ENCODE peak calls at places on chromosomes 4 and X, in eight cellular contexts. One of them, this sample, is unnamed.

GRCh38 chr4:132227349-132228165 is 921.5 kb upstream of the PCDH10 start:
- DNase-seq in IMR-90: peak
- DNase-seq in body of pancreas: peak
- DNase-seq in esophagus muscularis mucosa: no peak
- DNase-seq in esophagus squamous epithelium: no peak
- DNase-seq in thyroid gland: peak
- DNase-seq in right lobe of liver: peak
- DNase-seq in uterus: no peak
- DNase-seq in this sample: no peak

GRCh38 chr4:59409647-59410046 is 1790.5 kb upstream of the ADGRL3 start:
- DNase-seq in IMR-90: no peak
- DNase-seq in body of pancreas: no peak
- DNase-seq in esophagus muscularis mucosa: no peak
- DNase-seq in esophagus squamous epithelium: no peak
- DNase-seq in thyroid gland: no peak
- DNase-seq in right lobe of liver: no peak
- DNase-seq in uterus: no peak
- DNase-seq in this sample: no peak

GRCh38 chr4:118396881-118397666 is 44.3 kb upstream of the PRSS12 start:
- DNase-seq in IMR-90: peak
- DNase-seq in body of pancreas: no peak
- DNase-seq in esophagus muscularis mucosa: no peak
- DNase-seq in esophagus squamous epithelium: no peak
- DNase-seq in thyroid gland: no peak
- DNase-seq in right lobe of liver: no peak
- DNase-seq in uterus: no peak
- DNase-seq in this sample: no peak

GRCh38 chr4:23084559-23085248 is 392.0 kb downstream of the GBA3 start:
- DNase-seq in IMR-90: no peak
- DNase-seq in body of pancreas: no peak
- DNase-seq in esophagus muscularis mucosa: no peak
- DNase-seq in esophagus squamous epithelium: no peak
- DNase-seq in thyroid gland: no peak
- DNase-seq in right lobe of liver: no peak
- DNase-seq in uterus: no peak
- DNase-seq in this sample: no peak

GRCh38 chr4:154164931-154165839 is 326.4 kb downstream of the DCHS2 start:
- DNase-seq in IMR-90: peak
- DNase-seq in body of pancreas: no peak
- DNase-seq in esophagus muscularis mucosa: peak
- DNase-seq in esophagus squamous epithelium: no peak
- DNase-seq in thyroid gland: no peak
- DNase-seq in right lobe of liver: no peak
- DNase-seq in uterus: no peak
- DNase-seq in this sample: no peak

GRCh38 chr4:78057135-78057599 is at the start of gene FRAS1:
- DNase-seq in IMR-90: no peak
- DNase-seq in body of pancreas: peak
- DNase-seq in esophagus muscularis mucosa: no peak
- DNase-seq in esophagus squamous epithelium: no peak
- DNase-seq in thyroid gland: peak
- DNase-seq in right lobe of liver: peak
- DNase-seq in uterus: peak
- DNase-seq in this sample: peak

GRCh38 chr4:125938541-125938940 is 623.8 kb downstream of the FAT4 start:
- DNase-seq in IMR-90: no peak
- DNase-seq in body of pancreas: no peak
- DNase-seq in esophagus muscularis mucosa: no peak
- DNase-seq in esophagus squamous epithelium: no peak
- DNase-seq in thyroid gland: no peak
- DNase-seq in right lobe of liver: no peak
- DNase-seq in uterus: no peak
- DNase-seq in this sample: no peak

GRCh38 chr4:149176019-149176418 is 639.6 kb downstream of the IQCM start:
- DNase-seq in IMR-90: no peak
- DNase-seq in body of pancreas: no peak
- DNase-seq in esophagus muscularis mucosa: no peak
- DNase-seq in esophagus squamous epithelium: no peak
- DNase-seq in thyroid gland: peak
- DNase-seq in right lobe of liver: no peak
- DNase-seq in uterus: no peak
- DNase-seq in this sample: no peak

GRCh38 chr4:145808021-145808650 is 128.2 kb downstream of the C4orf51 start:
- DNase-seq in IMR-90: peak
- DNase-seq in body of pancreas: no peak
- DNase-seq in esophagus muscularis mucosa: no peak
- DNase-seq in esophagus squamous epithelium: no peak
- DNase-seq in thyroid gland: no peak
- DNase-seq in right lobe of liver: no peak
- DNase-seq in uterus: peak
- DNase-seq in this sample: no peak

GRCh38 chr4:55733874-55734437 is 85.6 kb upstream of the EXOC1L start:
- DNase-seq in IMR-90: peak
- DNase-seq in body of pancreas: peak
- DNase-seq in esophagus muscularis mucosa: no peak
- DNase-seq in esophagus squamous epithelium: no peak
- DNase-seq in thyroid gland: peak
- DNase-seq in right lobe of liver: no peak
- DNase-seq in uterus: peak
- DNase-seq in this sample: peak

GRCh38 chr4:85778809-85779124 is 303.8 kb downstream of the ARHGAP24 start:
- DNase-seq in IMR-90: peak
- DNase-seq in body of pancreas: peak
- DNase-seq in esophagus muscularis mucosa: no peak
- DNase-seq in esophagus squamous epithelium: no peak
- DNase-seq in thyroid gland: no peak
- DNase-seq in right lobe of liver: no peak
- DNase-seq in uterus: no peak
- DNase-seq in this sample: no peak

GRCh38 chr4:1596393-1596792 is 87.7 kb downstream of the FAM53A start:
- DNase-seq in IMR-90: no peak
- DNase-seq in body of pancreas: no peak
- DNase-seq in esophagus muscularis mucosa: no peak
- DNase-seq in esophagus squamous epithelium: no peak
- DNase-seq in thyroid gland: no peak
- DNase-seq in right lobe of liver: peak
- DNase-seq in uterus: no peak
- DNase-seq in this sample: no peak

GRCh38 chr4:157221895-157222763 is 1.6 kb downstream of the GRIA2 start:
- DNase-seq in IMR-90: no peak
- DNase-seq in body of pancreas: peak
- DNase-seq in esophagus muscularis mucosa: no peak
- DNase-seq in esophagus squamous epithelium: no peak
- DNase-seq in thyroid gland: no peak
- DNase-seq in right lobe of liver: peak
- DNase-seq in uterus: peak
- DNase-seq in this sample: no peak

GRCh38 chr4:4488405-4489404 is 53.1 kb downstream of the STX18 start:
- DNase-seq in IMR-90: peak
- DNase-seq in body of pancreas: peak
- DNase-seq in esophagus muscularis mucosa: no peak
- DNase-seq in esophagus squamous epithelium: no peak
- DNase-seq in thyroid gland: peak
- DNase-seq in right lobe of liver: peak
- DNase-seq in uterus: peak
- DNase-seq in this sample: peak

GRCh38 chrX:46582964-46583363 is 9.4 kb downstream of the CHST7 start:
- DNase-seq in IMR-90: peak
- DNase-seq in body of pancreas: no peak
- DNase-seq in esophagus muscularis mucosa: no peak
- DNase-seq in esophagus squamous epithelium: no peak
- DNase-seq in thyroid gland: no peak
- DNase-seq in right lobe of liver: no peak
- DNase-seq in uterus: peak
- DNase-seq in this sample: no peak

DNA sequence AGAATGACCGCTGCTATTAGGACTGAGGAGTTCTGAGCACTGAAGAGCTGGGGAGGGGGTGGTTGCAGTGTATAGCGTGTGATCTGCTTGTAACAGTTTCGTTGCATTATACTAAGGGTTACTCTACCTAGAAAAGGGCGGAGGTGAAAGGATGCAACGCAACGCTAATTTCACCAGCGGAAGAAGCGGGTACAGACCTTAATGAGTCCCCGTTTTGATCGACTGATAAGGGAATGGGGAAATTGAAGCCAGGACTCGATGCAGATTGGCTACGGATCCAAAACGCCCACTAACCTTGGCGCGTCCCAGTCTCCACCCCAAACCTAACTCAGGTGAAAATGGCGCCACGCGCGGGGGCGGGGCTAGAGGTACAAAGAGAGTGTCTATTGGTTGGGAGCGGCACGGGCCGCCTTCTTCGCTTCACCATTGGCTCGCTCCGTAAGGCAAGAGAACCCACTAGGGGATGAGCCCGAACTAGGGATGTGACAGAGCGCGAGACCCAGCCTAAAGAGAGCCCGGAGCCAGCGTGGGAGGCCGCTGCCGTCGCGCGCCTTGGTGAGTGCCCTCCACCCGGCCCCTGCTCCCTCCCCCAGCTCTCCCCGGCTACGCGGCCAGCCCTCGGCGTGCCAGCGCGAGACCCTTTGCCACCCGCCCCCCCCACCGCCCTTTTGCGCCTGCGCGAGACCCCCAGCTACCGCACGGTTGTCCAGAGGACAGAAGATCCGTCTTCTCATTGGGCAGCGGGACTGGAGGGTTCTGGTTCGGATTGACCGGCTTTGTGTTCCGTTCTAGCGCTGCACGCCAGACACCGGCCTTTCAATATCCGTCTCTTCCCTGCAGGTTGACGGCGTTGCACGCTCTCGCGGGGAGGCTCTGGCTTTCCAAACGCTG is at the start of gene EBP:
- DNase-seq in IMR-90: peak
- DNase-seq in body of pancreas: peak
- DNase-seq in esophagus muscularis mucosa: peak
- DNase-seq in esophagus squamous epithelium: peak
- DNase-seq in thyroid gland: peak
- DNase-seq in right lobe of liver: peak
- DNase-seq in uterus: peak
- DNase-seq in this sample: peak
- TF ChIP-seq POLR2A in IMR-90: peak
- TF ChIP-seq POLR2A in body of pancreas: peak
- TF ChIP-seq POLR2A in esophagus muscularis mucosa: no peak
- TF ChIP-seq POLR2A in esophagus squamous epithelium: peak
- TF ChIP-seq POLR2A in thyroid gland: no peak
- TF ChIP-seq POLR2A in right lobe of liver: peak
- TF ChIP-seq POLR2A in uterus: peak
- TF ChIP-seq POLR2A in this sample: peak

GRCh38 chr4:7595883-7596535 is 161.3 kb upstream of the PSAPL1 start:
- DNase-seq in IMR-90: no peak
- DNase-seq in body of pancreas: no peak
- DNase-seq in esophagus muscularis mucosa: no peak
- DNase-seq in esophagus squamous epithelium: no peak
- DNase-seq in thyroid gland: no peak
- DNase-seq in right lobe of liver: no peak
- DNase-seq in uterus: no peak
- DNase-seq in this sample: no peak
- H3K27ac ChIP-seq in IMR-90: no peak
- H3K27ac ChIP-seq in body of pancreas: no peak
- H3K27ac ChIP-seq in esophagus muscularis mucosa: no peak
- H3K27ac ChIP-seq in esophagus squamous epithelium: no peak
- H3K27ac ChIP-seq in thyroid gland: no peak
- H3K27ac ChIP-seq in right lobe of liver: no peak
- H3K27ac ChIP-seq in uterus: no peak
- H3K27ac ChIP-seq in this sample: no peak

GRCh38 chrX:153470411-153471363 is at the start of gene HAUS7:
- DNase-seq in IMR-90: peak
- DNase-seq in body of pancreas: peak
- DNase-seq in esophagus muscularis mucosa: peak
- DNase-seq in esophagus squamous epithelium: peak
- DNase-seq in thyroid gland: peak
- DNase-seq in right lobe of liver: peak
- DNase-seq in uterus: peak
- DNase-seq in this sample: peak
- TF ChIP-seq POLR2A in IMR-90: no peak
- TF ChIP-seq POLR2A in body of pancreas: no peak
- TF ChIP-seq POLR2A in esophagus muscularis mucosa: no peak
- TF ChIP-seq POLR2A in esophagus squamous epithelium: no peak
- TF ChIP-seq POLR2A in thyroid gland: no peak
- TF ChIP-seq POLR2A in right lobe of liver: peak
- TF ChIP-seq POLR2A in uterus: peak
- TF ChIP-seq POLR2A in this sample: peak

GRCh38 chr4:21765810-21766407 is 182.7 kb downstream of the KCNIP4 start:
- DNase-seq in IMR-90: peak
- DNase-seq in body of pancreas: peak
- DNase-seq in esophagus muscularis mucosa: no peak
- DNase-seq in esophagus squamous epithelium: no peak
- DNase-seq in thyroid gland: peak
- DNase-seq in right lobe of liver: no peak
- DNase-seq in uterus: peak
- DNase-seq in this sample: peak

GRCh38 chr4:21763865-21764264 is 184.7 kb downstream of the KCNIP4 start:
- DNase-seq in IMR-90: no peak
- DNase-seq in body of pancreas: no peak
- DNase-seq in esophagus muscularis mucosa: no peak
- DNase-seq in esophagus squamous epithelium: no peak
- DNase-seq in thyroid gland: no peak
- DNase-seq in right lobe of liver: no peak
- DNase-seq in uterus: no peak
- DNase-seq in this sample: no peak

GRCh38 chr4:21769404-21770147 is 179.0 kb downstream of the KCNIP4 start:
- DNase-seq in IMR-90: peak
- DNase-seq in body of pancreas: no peak
- DNase-seq in esophagus muscularis mucosa: no peak
- DNase-seq in esophagus squamous epithelium: no peak
- DNase-seq in thyroid gland: no peak
- DNase-seq in right lobe of liver: no peak
- DNase-seq in uterus: no peak
- DNase-seq in this sample: no peak

DNA sequence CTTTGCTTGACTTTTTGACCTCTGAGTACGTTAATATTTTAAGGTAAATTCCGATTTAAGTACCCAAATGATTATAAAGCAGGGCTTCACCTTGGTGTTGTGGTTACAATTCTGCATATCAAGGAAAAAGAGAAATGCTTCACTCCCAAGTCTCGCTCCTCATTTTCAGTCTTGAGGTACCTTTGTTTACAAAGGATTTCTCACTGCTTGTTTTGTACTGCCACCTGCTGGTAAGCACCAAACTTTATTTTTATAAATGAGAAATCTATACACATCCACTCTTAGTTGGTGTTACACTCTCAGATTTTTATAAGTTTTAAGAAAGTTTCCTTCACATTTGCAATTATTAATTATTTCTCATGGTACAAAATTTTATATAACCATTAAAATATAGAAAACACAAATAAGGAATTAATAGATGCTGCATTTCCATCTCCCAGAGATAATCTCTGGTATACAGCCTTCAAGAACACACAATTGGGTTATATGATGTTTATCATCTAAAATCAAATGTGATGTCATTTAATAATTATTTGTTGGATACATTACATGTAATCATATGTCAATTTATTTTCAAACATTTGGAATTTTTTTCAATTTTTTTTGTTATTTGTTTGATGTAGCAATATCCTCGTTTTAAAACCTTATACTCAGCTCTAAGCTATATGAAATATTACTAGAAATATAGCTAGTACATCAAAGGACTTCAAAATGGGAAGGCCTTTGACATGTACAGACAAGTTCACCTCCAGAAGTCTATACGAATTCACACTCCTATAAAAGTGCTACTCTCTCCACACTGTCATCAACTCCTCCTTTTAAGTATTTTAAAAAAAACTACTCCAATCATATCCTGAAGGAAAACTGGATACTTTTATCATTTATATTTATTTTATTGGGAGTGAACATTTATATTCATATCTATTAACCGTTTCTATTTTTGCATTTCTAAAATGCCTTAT is 179.9 kb downstream of the KCNIP4 start:
- DNase-seq in IMR-90: peak
- DNase-seq in body of pancreas: no peak
- DNase-seq in esophagus muscularis mucosa: no peak
- DNase-seq in esophagus squamous epithelium: no peak
- DNase-seq in thyroid gland: peak
- DNase-seq in right lobe of liver: no peak
- DNase-seq in uterus: peak
- DNase-seq in this sample: no peak
- H3K27ac ChIP-seq in IMR-90: no peak
- H3K27ac ChIP-seq in body of pancreas: no peak
- H3K27ac ChIP-seq in esophagus muscularis mucosa: no peak
- H3K27ac ChIP-seq in esophagus squamous epithelium: no peak
- H3K27ac ChIP-seq in thyroid gland: no peak
- H3K27ac ChIP-seq in right lobe of liver: no peak
- H3K27ac ChIP-seq in uterus: no peak
- H3K27ac ChIP-seq in this sample: no peak

This sample was measured in ovary.